ENCODE peak calls at places on chromosome 15, in seven cellular contexts. T is stimulated activated naive CD8-positive, alpha-beta T cell treated with anti-CD3 and anti-CD28 coated beads, Interleukin-15, amount 100 ng/mL, for 72 hours; N is naive thymus-derived CD8-positive, alpha-beta T cell; F is pancreas; L is stimulated activated CD8-positive, alpha-beta memory T cell treated with anti-CD3 and anti-CD28 coated beads, Interleukin-4, amount 100 ng/mL, for 4 hours; P is OCI-M1; I is neuronal stem cell. G is an unnamed sample.

GRCh38 chr15:82021992-82022391 is 23.8 kb downstream of the MEX3B start:
- DNase-seq in T (no peak), N (no peak), F (peak; percentile 20), L (no peak), P (peak; percentile 75), I (no peak), G (no peak)

GRCh38 chr15:75197062-75197630 is 4.5 kb upstream of the C15orf39 start:
- DNase-seq in T (no peak), N (no peak), F (no peak), L (no peak), P (no peak), I (no peak), G (no peak)

GRCh38 chr15:101439285-101439919 is 50.1 kb downstream of the PCSK6 start:
- DNase-seq in T (no peak), N (no peak), F (no peak), L (no peak), P (no peak), I (no peak), G (no peak)

GRCh38 chr15:77816983-77817382 is 184.3 kb upstream of the LINGO1 start:
- DNase-seq in T (no peak), N (no peak), F (no peak), L (no peak), P (no peak), I (no peak), G (no peak)

GRCh38 chr15:31268911-31269784 is 57.5 kb upstream of the KLF13 start:
- DNase-seq in T (no peak), N (no peak), F (peak; percentile 8), L (no peak), P (no peak), I (no peak), G (no peak)

GRCh38 chr15:66830358-66830757 is 128.3 kb downstream of the SMAD6 start:
- DNase-seq in T (no peak), N (no peak), F (no peak), L (no peak), P (no peak), I (no peak), G (no peak)

GRCh38 chr15:29596266-29596665 is 226.0 kb downstream of the TJP1 start:
- DNase-seq in T (no peak), N (no peak), F (no peak), L (no peak), P (peak; percentile 1), I (no peak), G (no peak)

GRCh38 chr15:33678606-33679005 is 289.7 kb upstream of the CHRM5 start:
- DNase-seq in T (no peak), N (no peak), F (no peak), L (no peak), P (peak; percentile 82), I (no peak), G (no peak)

GRCh38 chr15:67834593-67835348 is 5.1 kb downstream of the RNU6-1 start:
- DNase-seq in T (no peak), N (no peak), F (no peak), L (no peak), P (no peak), I (no peak), G (no peak)

GRCh38 chr15:91857772-91858171 is 4.3 kb downstream of the SLCO3A1 start:
- DNase-seq in T (peak; percentile 57), N (peak; percentile 72), F (no peak), L (no peak), P (peak; percentile 45), I (no peak), G (no peak)

GRCh38 chr15:96327155-96327741 is 3.3 kb upstream of the NR2F2 start:
- DNase-seq in T (no peak), N (no peak), F (no peak), L (no peak), P (peak; percentile 95), I (no peak), G (no peak)

GRCh38 chr15:75578206-75578947 is 738 bp downstream of the PTPN9 start:
- DNase-seq in T (peak; percentile 24), N (no peak), F (no peak), L (no peak), P (no peak), I (peak; percentile 27), G (no peak)

GRCh38 chr15:70101459-70102113 is 3.9 kb upstream of the TLE3 start:
- DNase-seq in T (no peak), N (no peak), F (peak; percentile 86), L (no peak), P (peak; percentile 96), I (peak; percentile 93), G (no peak)

GRCh38 chr15:28133281-28133680 is 34.2 kb upstream of the OCA2 start:
- DNase-seq in T (no peak), N (no peak), F (no peak), L (no peak), P (no peak), I (no peak), G (no peak)

GRCh38 chr15:73564255-73564654 is 68.9 kb downstream of the NPTN start:
- DNase-seq in T (no peak), N (no peak), F (no peak), L (no peak), P (peak; percentile 92), I (no peak), G (no peak)

GRCh38 chr15:92832992-92833438 is 67.1 kb upstream of the CHD2 start:
- DNase-seq in T (no peak), N (no peak), F (no peak), L (no peak), P (no peak), I (no peak), G (no peak)

GRCh38 chr15:92290359-92290992 is 103.2 kb upstream of the ST8SIA2 start:
- DNase-seq in T (no peak), N (no peak), F (no peak), L (no peak), P (no peak), I (no peak), G (no peak)

GRCh38 chr15:88913017-88913849 is at the start of gene MFGE8:
- DNase-seq in T (peak; percentile 71), N (peak; percentile 86), F (peak; percentile 61), L (peak; percentile 37), P (peak; percentile 71), I (peak; percentile 85), G (no peak)

GRCh38 chr15:36156855-36157521 is 422.4 kb upstream of the CDIN1 start:
- DNase-seq in T (no peak), N (no peak), F (no peak), L (no peak), P (no peak), I (no peak), G (no peak)

GRCh38 chr15:66482539-66482938 is 15.0 kb downstream of the SNAPC5 start:
- DNase-seq in T (no peak), N (no peak), F (no peak), L (no peak), P (no peak), I (no peak), G (no peak)

GRCh38 chr15:25465835-25466234 is 27.0 kb upstream of the UBE3A start:
- DNase-seq in T (no peak), N (no peak), F (no peak), L (no peak), P (no peak), I (no peak), G (no peak)

GRCh38 chr15:43529587-43530345 is 12.4 kb downstream of the MAP1A start:
- DNase-seq in T (no peak), N (no peak), F (no peak), L (no peak), P (no peak), I (no peak), G (no peak)

GRCh38 chr15:98743177-98743576 is 94.8 kb downstream of the IGF1R start:
- DNase-seq in T (no peak), N (no peak), F (no peak), L (no peak), P (no peak), I (no peak), G (no peak)

GRCh38 chr15:63374686-63375520 is 6.7 kb downstream of the CA12 start:
- DNase-seq in T (peak; percentile 47), N (no peak), F (no peak), L (no peak), P (no peak), I (no peak), G (no peak)